ENCODE peak calls at places on chromosomes 12 and 14, in ten cellular contexts. L, A, X, M, P, I, E, U, G and Y are unnamed samples.
A peak's percentile ranks its signal among the peaks of the same experiment; 100 is the strongest.

GRCh38 chr14:49895480-49895879 is 2.6 kb downstream of the ARF6 start:
- DNase-seq in M (no peak), U (no peak), P (no peak), G (no peak), X (no peak), I (no peak), A (no peak), L (no peak), E (no peak), Y (no peak)

GRCh38 chr12:39606712-39607423 is 12.7 kb downstream of the ABCD2 start:
- DNase-seq in E (no peak), I (no peak), G (no peak), L (peak; percentile 47), M (no peak), A (no peak), U (no peak), X (no peak), P (no peak), Y (no peak)

GRCh38 chr12:133225527-133225926 is 10.2 kb downstream of the ANHX start:
- DNase-seq in I (no peak), L (no peak), P (no peak), U (no peak), X (no peak), E (no peak), A (no peak), G (no peak), M (no peak), Y (no peak)

GRCh38 chr14:95679148-95679547 is 7.1 kb upstream of the TCL1B start:
- DNase-seq in G (no peak), M (no peak), E (no peak), P (no peak), A (no peak), I (no peak), L (no peak), X (no peak), U (peak; percentile 40), Y (no peak)

GRCh38 chr14:67544590-67544989 is 11.5 kb downstream of the PLEKHH1 start:
- DNase-seq in M (no peak), G (no peak), U (no peak), X (no peak), I (no peak), P (no peak), E (no peak), A (no peak), L (no peak), Y (no peak)

GRCh38 chr12:13661005-13661887 is 320.2 kb downstream of the GRIN2B start:
- DNase-seq in L (peak; percentile 7), M (no peak), I (no peak), U (peak; percentile 36), E (peak; percentile 56), G (no peak), P (peak; percentile 33), A (peak; percentile 58), X (peak; percentile 67), Y (no peak)

GRCh38 chr14:73785834-73786631 is 65.6 kb upstream of the PTGR2 start:
- DNase-seq in A (peak; percentile 66), E (peak; percentile 97), X (peak; percentile 96), L (peak; percentile 97), P (peak; percentile 55), I (no peak), U (no peak), G (no peak), M (no peak), Y (peak; percentile 48)

GRCh38 chr14:56217380-56218045 is 99.3 kb downstream of the PELI2 start:
- DNase-seq in A (no peak), X (no peak), M (no peak), P (no peak), I (no peak), U (no peak), L (no peak), E (no peak), G (no peak), Y (no peak)

GRCh38 chr14:95432152-95433093 is 84.0 kb downstream of the SYNE3 start:
- DNase-seq in E (peak; percentile 42), A (peak; percentile 71), G (no peak), U (peak; percentile 11), X (peak; percentile 59), L (peak; percentile 14), M (no peak), P (peak; percentile 45), I (no peak), Y (no peak)

GRCh38 chr14:103073876-103074698 is 9.9 kb upstream of the LBHD2 start:
- DNase-seq in A (no peak), U (no peak), X (no peak), G (no peak), P (no peak), L (no peak), I (no peak), M (no peak), E (no peak), Y (no peak)

GRCh38 chr12:88539893-88540292 is 40.4 kb downstream of the KITLG start:
- DNase-seq in L (no peak), X (no peak), E (no peak), A (no peak), G (no peak), P (no peak), U (no peak), I (no peak), M (no peak), Y (no peak)

GRCh38 chr12:79691299-79692248 is 810 bp upstream of the PAWR start:
- DNase-seq in X (peak; percentile 83), U (no peak), M (no peak), P (no peak), L (peak; percentile 96), G (no peak), A (no peak), I (no peak), E (peak; percentile 85), Y (no peak)

GRCh38 chr14:74429221-74429691 is 3.2 kb upstream of the SYNDIG1L start:
- DNase-seq in X (no peak), M (no peak), G (no peak), U (no peak), P (no peak), A (no peak), E (no peak), L (no peak), I (no peak), Y (no peak)

GRCh38 chr14:30443368-30444007 is 115.5 kb upstream of the G2E3 start:
- DNase-seq in U (no peak), P (no peak), G (no peak), I (no peak), X (peak; percentile 53), E (peak; percentile 67), M (no peak), L (peak; percentile 32), A (no peak), Y (no peak)

GRCh38 chr12:92467886-92468285 is 234.9 kb upstream of the PLEKHG7 start:
- DNase-seq in G (no peak), E (no peak), X (no peak), A (no peak), I (no peak), M (no peak), U (no peak), P (no peak), L (peak; percentile 76), Y (no peak)

GRCh38 chr14:38211258-38211735 is 3.6 kb downstream of the SSTR1 start:
- DNase-seq in U (no peak), I (no peak), A (no peak), P (no peak), X (peak; percentile 8), G (no peak), L (no peak), E (peak; percentile 11), M (no peak), Y (no peak)